ENCODE peak calls at places on chromosomes 6 and 20, in five cellular contexts. M, L, H, W and S are unnamed samples.
A peak's percentile ranks its signal among the peaks of the same experiment; 100 is the strongest.

GRCh38 chr6:168225471-168225901 is 94.1 kb downstream of the DACT2 start:
- DNase-seq in L (peak; percentile 22), H (no peak), W (no peak), M (peak; percentile 62), S (no peak)

GRCh38 chr20:40331699-40332098 is 357.3 kb downstream of the MAFB start:
- DNase-seq in H (no peak), L (no peak), W (no peak), M (no peak), S (no peak)

GRCh38 chr6:34602318-34603111 is 46.4 kb upstream of the SPDEF start:
- DNase-seq in L (no peak), W (no peak), H (no peak), M (no peak), S (peak; percentile 96)

GRCh38 chr6:162271922-162272321 is 455.6 kb downstream of the PRKN start:
- DNase-seq in L (no peak), W (no peak), M (no peak), H (no peak), S (no peak)

GRCh38 chr6:136586295-136586694 is 36.1 kb upstream of the MAP7 start:
- DNase-seq in M (no peak), H (peak; percentile 41), W (no peak), L (peak; percentile 93), S (no peak)

GRCh38 chr20:31544600-31544999 is 30.4 kb downstream of the HM13 start:
- DNase-seq in L (no peak), H (no peak), W (no peak), M (no peak), S (no peak)

GRCh38 chr20:42179768-42180167 is 561.6 kb upstream of the CHD6 start:
- DNase-seq in L (peak; percentile 3), M (no peak), W (no peak), H (no peak), S (peak; percentile 38)

GRCh38 chr6:18053071-18053475 is 65.6 kb upstream of the KIF13A start:
- DNase-seq in W (peak; percentile 32), H (no peak), M (no peak), L (peak; percentile 8), S (no peak)

GRCh38 chr6:81553246-81553645 is 199.2 kb downstream of the TENT5A start:
- DNase-seq in W (no peak), L (peak; percentile 46), H (no peak), M (no peak), S (no peak)

GRCh38 chr6:163793584-163793983 is 379.1 kb downstream of the QKI start:
- DNase-seq in W (no peak), L (peak; percentile 6), M (no peak), H (no peak), S (no peak)

GRCh38 chr6:113879186-113880096 is 22.3 kb downstream of the MARCKS start:
- DNase-seq in L (peak; percentile 85), H (no peak), W (peak; percentile 54), M (no peak), S (no peak)

GRCh38 chr20:36670665-36671357 is 24.8 kb upstream of the SLA2 start:
- DNase-seq in W (no peak), M (no peak), L (no peak), H (no peak), S (no peak)

GRCh38 chr20:24614341-24614740 is 144.9 kb downstream of the SYNDIG1 start:
- DNase-seq in M (no peak), H (no peak), L (no peak), W (no peak), S (no peak)

GRCh38 chr6:82570083-82570482 is 206.5 kb downstream of the TPBG start:
- DNase-seq in W (no peak), L (no peak), M (no peak), H (no peak), S (no peak)

GRCh38 chr20:62715201-62715600 is 6.6 kb downstream of the NTSR1 start:
- DNase-seq in W (no peak), M (no peak), L (no peak), H (no peak), S (no peak)

GRCh38 chr6:117078624-117079023 is 186.7 kb upstream of the VGLL2 start:
- DNase-seq in W (no peak), H (no peak), M (no peak), L (no peak), S (peak; percentile 46)

GRCh38 chr6:152529364-152529763 is 107.8 kb downstream of the SYNE1 start:
- DNase-seq in L (peak; percentile 3), M (no peak), W (no peak), H (no peak), S (no peak)

GRCh38 chr20:50302463-50303041 is 111.9 kb downstream of the CEBPB start:
- DNase-seq in W (no peak), M (peak; percentile 29), L (peak; percentile 52), H (no peak), S (no peak)

GRCh38 chr6:158131926-158132325 is 36.1 kb downstream of the SERAC1 start:
- DNase-seq in L (peak; percentile 54), M (no peak), H (no peak), W (no peak), S (no peak)

GRCh38 chr6:107627928-107628327 is 138.0 kb downstream of the SOBP start:
- DNase-seq in L (no peak), H (no peak), W (no peak), M (no peak), S (no peak)

GRCh38 chr6:160348552-160349441 is 619 bp downstream of the SLC22A3 start:
- DNase-seq in H (no peak), M (peak; percentile 76), W (no peak), L (peak; percentile 35), S (no peak)

GRCh38 chr20:53281557-53282117 is 309.5 kb downstream of the TSHZ2 start:
- DNase-seq in L (no peak), M (no peak), W (no peak), H (no peak), S (no peak)

GRCh38 chr6:40962241-40962640 is 76.8 kb downstream of the UNC5CL start:
- DNase-seq in M (no peak), W (peak; percentile 58), H (peak; percentile 67), L (peak; percentile 83), S (no peak)

GRCh38 chr6:168219167-168219566 is 100.4 kb downstream of the DACT2 start:
- DNase-seq in W (no peak), L (peak; percentile 68), M (no peak), H (no peak), S (no peak)

GRCh38 chr20:8213831-8214587 is 81.9 kb downstream of the PLCB1 start:
- DNase-seq in L (no peak), M (no peak), W (no peak), H (no peak), S (no peak)
- H3K4me3 ChIP-seq in L (no peak overlapping the region), M (peak overlapping the region; percentile 18), W (no peak overlapping the region), H (no peak overlapping the region), S (no peak overlapping the region)

GRCh38 chr20:58212636-58213035 is 15.8 kb downstream of the ANKRD60 start:
- DNase-seq in W (no peak), L (no peak), M (peak; percentile 14), H (no peak), S (no peak)

GRCh38 chr20:58209652-58210397 is 18.6 kb downstream of the ANKRD60 start:
- DNase-seq in H (peak; percentile 61), W (peak; percentile 85), M (peak; percentile 91), L (peak; percentile 77), S (no peak)

GRCh38 chr20:58213112-58213511 is 15.3 kb downstream of the ANKRD60 start:
- DNase-seq in M (peak; percentile 10), W (no peak), L (no peak), H (no peak), S (no peak)

GRCh38 chr20:58208944-58209343 is 19.5 kb downstream of the ANKRD60 start:
- DNase-seq in H (no peak), L (no peak), M (no peak), W (no peak), S (no peak)

DNA sequence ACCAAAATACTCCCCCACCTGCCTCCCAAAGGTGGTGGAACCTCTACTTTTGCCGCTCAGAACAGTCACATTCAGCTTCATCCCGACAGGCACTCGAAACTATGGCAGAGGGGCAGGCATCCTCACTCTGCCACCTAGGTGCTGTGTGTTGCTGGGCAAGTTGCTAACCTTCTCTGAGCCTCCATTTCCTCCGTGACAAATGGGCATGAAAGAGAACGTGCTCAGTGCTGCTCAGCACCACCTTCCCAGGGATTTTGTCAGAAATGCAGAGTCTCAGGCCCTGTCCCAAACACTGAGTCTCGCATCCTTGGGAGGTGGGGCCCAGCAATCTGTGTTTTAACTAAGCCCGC is 18.1 kb downstream of the ANKRD60 start:
- DNase-seq in L (no peak), M (no peak), W (no peak), H (no peak), S (no peak)
- TF ChIP-seq CTCF in L (no peak), M (no peak), W (no peak), H (no peak), S (no peak)

GRCh38 chr6:170440437-170440836 is 112.7 kb downstream of the PSMB1 start:
- DNase-seq in M (no peak), W (no peak), H (no peak), L (no peak), S (no peak)

GRCh38 chr6:170439366-170440351 is 113.4 kb downstream of the PSMB1 start:
- DNase-seq in M (no peak), W (no peak), L (no peak), H (no peak), S (no peak)

GRCh38 chr6:170438861-170439260 is 114.2 kb downstream of the PSMB1 start:
- DNase-seq in W (no peak), M (no peak), L (no peak), H (no peak), S (no peak)

GRCh38 chr6:170437719-170438401 is 115.2 kb downstream of the PSMB1 start:
- DNase-seq in H (no peak), M (no peak), L (no peak), W (no peak), S (no peak)

DNA sequence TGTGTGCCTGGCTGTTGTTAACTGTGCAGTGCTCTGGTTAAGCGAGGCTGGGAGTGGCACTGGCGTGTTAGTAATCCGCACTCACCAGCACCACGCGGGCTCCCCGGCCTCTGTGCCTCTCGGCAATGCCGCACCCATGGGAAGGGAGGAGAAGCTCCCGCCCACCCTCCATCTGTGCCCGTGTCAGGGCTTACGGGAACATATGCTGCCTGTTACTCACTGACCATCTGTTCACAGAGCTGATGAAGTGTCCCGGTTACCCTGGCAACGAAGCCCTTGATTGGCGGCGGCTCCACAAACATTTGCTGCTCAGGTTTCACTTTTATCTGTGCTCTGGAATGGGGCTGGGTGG is 114.7 kb downstream of the PSMB1 start:
- DNase-seq in M (peak; percentile 84), W (peak; percentile 85), H (no peak), L (peak; percentile 97), S (peak; percentile 10)
- H3K4me3 ChIP-seq in M (peak overlapping the region; percentile 38), W (no peak overlapping the region), H (peak overlapping the region; percentile 15), L (peak overlapping the region; percentile 19), S (no peak overlapping the region)

GRCh38 chr6:79985128-79985527 is 19.3 kb upstream of the TTK start:
- DNase-seq in L (no peak), M (no peak), W (no peak), H (no peak), S (no peak)

GRCh38 chr6:79989641-79990040 is 14.8 kb upstream of the TTK start:
- DNase-seq in W (no peak), M (no peak), H (no peak), L (no peak), S (no peak)

GRCh38 chr6:79981647-79982046 is 22.8 kb upstream of the TTK start:
- DNase-seq in M (no peak), L (no peak), H (no peak), W (no peak), S (no peak)

DNA sequence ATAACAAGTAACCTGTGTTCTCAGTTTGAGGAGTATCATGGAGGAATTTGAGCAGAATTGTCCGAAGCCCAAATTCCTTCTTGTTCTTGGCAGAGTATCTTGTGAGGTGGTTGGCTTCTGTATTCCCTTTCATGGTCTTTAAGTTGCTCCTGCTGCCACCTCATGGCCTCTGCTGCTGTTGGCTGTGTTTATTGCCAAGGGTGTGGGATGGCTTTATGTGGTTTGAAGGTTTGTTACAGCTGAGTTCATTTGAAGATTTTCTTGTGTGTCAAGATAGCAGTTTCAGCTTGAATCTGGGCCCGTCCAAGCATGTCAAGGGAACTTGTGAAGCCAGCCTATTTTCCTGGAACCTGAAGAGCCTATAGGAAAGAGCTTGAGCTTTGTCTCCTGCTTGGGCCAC is 20.2 kb upstream of the TTK start:
- DNase-seq in H (no peak), L (peak; percentile 16), M (no peak), W (no peak), S (peak; percentile 15)
- TF ChIP-seq CTCF in H (peak; percentile 32), L (no peak), M (no peak), W (no peak), S (peak; percentile 38)